ENCODE peak calls at places on chromosomes 7 and 10, in seven cellular contexts. U is nucleus accumbens, M is myocyte, B is NCI-H1092 treated with DMSO at 0.1 percent for 48 hours, R is cardiac fibroblast, A is cardiac muscle cell, Z is AG09319. H is an unnamed sample.

GRCh38 chr7:22196429-22196828 is 160.5 kb downstream of the RAPGEF5 start:
- DNase-seq in U (no peak), Z (no peak), M (no peak), R (no peak), A (no peak), B (no peak), H (no peak)

GRCh38 chr10:15518256-15518655 is 147.2 kb upstream of the FAM171A1 start:
- DNase-seq in U (no peak), R (peak), Z (no peak), B (no peak), A (no peak), M (no peak), H (no peak)

GRCh38 chr7:50377356-50377755 is 72.8 kb downstream of the FIGNL1 start:
- DNase-seq in A (no peak), R (no peak), M (no peak), U (no peak), B (no peak), Z (no peak), H (no peak)

GRCh38 chr10:132925614-132926013 is 16.8 kb downstream of the CFAP46 start:
- DNase-seq in A (no peak), R (no peak), B (no peak), M (no peak), Z (no peak), U (no peak), H (no peak)

GRCh38 chr7:32890553-32891045 is 961 bp downstream of the KBTBD2 start:
- DNase-seq in B (peak), A (peak), U (no peak), R (peak), M (peak), Z (no peak), H (peak)

GRCh38 chr10:66654861-66655260 is 271.0 kb upstream of the LRRTM3 start:
- DNase-seq in M (no peak), U (no peak), B (no peak), Z (no peak), R (no peak), A (no peak), H (no peak)

GRCh38 chr10:133461841-133462240 is 8.1 kb downstream of the SCART1 start:
- DNase-seq in B (no peak), U (no peak), Z (no peak), R (no peak), A (no peak), M (no peak), H (peak)

GRCh38 chr10:71207578-71207977 is 4.8 kb upstream of the UNC5B start:
- DNase-seq in U (no peak), R (no peak), A (no peak), B (no peak), M (no peak), Z (no peak), H (no peak)

GRCh38 chr10:48493083-48493871 is 111.6 kb downstream of the ARHGAP22 start:
- DNase-seq in Z (no peak), U (no peak), R (no peak), A (no peak), B (no peak), M (no peak), H (no peak)

GRCh38 chr10:99926925-99927718 is 82.6 kb downstream of the DNMBP start:
- DNase-seq in Z (no peak), B (no peak), M (peak), R (peak), U (no peak), A (peak), H (no peak)

GRCh38 chr7:34191766-34192550 is 286.6 kb downstream of the BMPER start:
- DNase-seq in U (peak), Z (no peak), R (no peak), M (peak), B (no peak), A (no peak), H (no peak)

GRCh38 chr7:32221756-32222155 is 151.5 kb upstream of the PDE1C start:
- DNase-seq in M (no peak), R (no peak), Z (no peak), U (no peak), B (no peak), A (no peak), H (no peak)

GRCh38 chr7:85471740-85472139 is 284.9 kb upstream of the SEMA3D start:
- DNase-seq in M (no peak), A (no peak), Z (no peak), R (no peak), U (no peak), B (no peak), H (no peak)

GRCh38 chr10:70255329-70256299 is 22.4 kb upstream of the PPA1 start:
- DNase-seq in U (no peak), M (no peak), Z (no peak), R (peak), B (no peak), A (no peak), H (peak)

GRCh38 chr7:17456541-17456940 is 158.1 kb downstream of the AHR start:
- DNase-seq in U (no peak), M (no peak), Z (no peak), A (no peak), B (no peak), R (peak), H (no peak)

GRCh38 chr10:131641898-131642297 is 258.9 kb upstream of the PPP2R2D start:
- DNase-seq in B (no peak), Z (no peak), U (no peak), R (no peak), M (no peak), A (no peak), H (no peak)

GRCh38 chr10:120824864-120825263 is 26.3 kb upstream of the WDR11 start:
- DNase-seq in A (peak), M (peak), Z (no peak), B (no peak), U (no peak), R (peak), H (no peak)

GRCh38 chr7:66157060-66157459 is 42.4 kb downstream of the CRCP start:
- DNase-seq in M (no peak), Z (no peak), B (no peak), R (no peak), A (no peak), U (no peak), H (no peak)

GRCh38 chr10:110372656-110373055 is 67.9 kb upstream of the SMNDC1 start:
- DNase-seq in B (no peak), M (no peak), U (no peak), R (no peak), Z (no peak), A (no peak), H (no peak)

GRCh38 chr7:82598958-82599357 is 155.4 kb upstream of the CACNA2D1 start:
- DNase-seq in M (no peak), A (no peak), U (no peak), R (peak), Z (no peak), B (no peak), H (no peak)